ENCODE peak calls at places on chromosomes 11 and 22, in six cellular contexts. One of them, this sample, is unnamed.
A peak's percentile ranks its signal among the peaks of the same experiment; 100 is the strongest.

GRCh38 chr11:68457898-68458249 is 2.7 kb upstream of the PPP6R3 start:
- DNase-seq in HepG2: peak; percentile 25
- DNase-seq in glutamatergic neuron: no peak
- DNase-seq in mammary epithelial cell: no peak
- DNase-seq in left ventricle myocardium inferior: no peak
- DNase-seq in MCF 10A: no peak
- DNase-seq in this sample: no peak

GRCh38 chr11:94767701-94768601 is at the start of gene AMOTL1:
- DNase-seq in mammary epithelial cell: peak; percentile 87
- DNase-seq in glutamatergic neuron: peak; percentile 95
- DNase-seq in left ventricle myocardium inferior: peak; percentile 90
- DNase-seq in HepG2: no peak
- DNase-seq in MCF 10A: peak; percentile 83
- DNase-seq in this sample: peak; percentile 76

GRCh38 chr11:133907841-133908241 is 48.9 kb downstream of the IGSF9B start:
- DNase-seq in HepG2: no peak
- DNase-seq in left ventricle myocardium inferior: no peak
- DNase-seq in MCF 10A: no peak
- DNase-seq in glutamatergic neuron: peak; percentile 6
- DNase-seq in mammary epithelial cell: no peak
- DNase-seq in this sample: no peak

GRCh38 chr11:122175316-122175715 is 59.3 kb upstream of the BLID start:
- DNase-seq in glutamatergic neuron: no peak
- DNase-seq in left ventricle myocardium inferior: no peak
- DNase-seq in HepG2: no peak
- DNase-seq in mammary epithelial cell: no peak
- DNase-seq in MCF 10A: no peak
- DNase-seq in this sample: no peak

GRCh38 chr11:96125400-96125799 is 201.5 kb upstream of the MTMR2 start:
- DNase-seq in mammary epithelial cell: no peak
- DNase-seq in glutamatergic neuron: no peak
- DNase-seq in left ventricle myocardium inferior: no peak
- DNase-seq in HepG2: peak; percentile 33
- DNase-seq in MCF 10A: no peak
- DNase-seq in this sample: no peak

GRCh38 chr11:111001091-111001430 is 244.5 kb upstream of the POU2AF2 start:
- DNase-seq in left ventricle myocardium inferior: peak; percentile 14
- DNase-seq in MCF 10A: no peak
- DNase-seq in mammary epithelial cell: no peak
- DNase-seq in HepG2: no peak
- DNase-seq in glutamatergic neuron: no peak
- DNase-seq in this sample: no peak

GRCh38 chr11:117819096-117820040 is 5.2 kb downstream of the FXYD2 start:
- DNase-seq in HepG2: peak; percentile 61
- DNase-seq in left ventricle myocardium inferior: peak; percentile 71
- DNase-seq in MCF 10A: peak; percentile 78
- DNase-seq in glutamatergic neuron: peak; percentile 88
- DNase-seq in mammary epithelial cell: peak; percentile 66
- DNase-seq in this sample: peak; percentile 73

GRCh38 chr11:76841923-76842452 is 18.7 kb upstream of the ACER3 start:
- DNase-seq in MCF 10A: no peak
- DNase-seq in mammary epithelial cell: no peak
- DNase-seq in glutamatergic neuron: no peak
- DNase-seq in left ventricle myocardium inferior: no peak
- DNase-seq in HepG2: no peak
- DNase-seq in this sample: no peak

GRCh38 chr11:100576044-100577021 is 110.8 kb upstream of the ARHGAP42 start:
- DNase-seq in MCF 10A: peak; percentile 63
- DNase-seq in mammary epithelial cell: peak; percentile 38
- DNase-seq in left ventricle myocardium inferior: no peak
- DNase-seq in HepG2: peak; percentile 41
- DNase-seq in glutamatergic neuron: no peak
- DNase-seq in this sample: no peak

GRCh38 chr22:23591203-23591791 is 11.2 kb upstream of the IGLL1 start:
- DNase-seq in HepG2: peak; percentile 41
- DNase-seq in mammary epithelial cell: peak; percentile 11
- DNase-seq in MCF 10A: peak; percentile 46
- DNase-seq in left ventricle myocardium inferior: peak; percentile 36
- DNase-seq in glutamatergic neuron: peak; percentile 84
- DNase-seq in this sample: peak; percentile 66

GRCh38 chr11:22703040-22703439 is 36.6 kb downstream of the GAS2 start:
- DNase-seq in mammary epithelial cell: peak; percentile 71
- DNase-seq in left ventricle myocardium inferior: no peak
- DNase-seq in HepG2: peak; percentile 88
- DNase-seq in glutamatergic neuron: no peak
- DNase-seq in MCF 10A: peak; percentile 25
- DNase-seq in this sample: no peak

GRCh38 chr11:131688056-131688693 is 317.8 kb downstream of the NTM start:
- DNase-seq in mammary epithelial cell: peak; percentile 43
- DNase-seq in left ventricle myocardium inferior: peak; percentile 47
- DNase-seq in glutamatergic neuron: peak; percentile 77
- DNase-seq in HepG2: peak; percentile 9
- DNase-seq in MCF 10A: no peak
- DNase-seq in this sample: peak; percentile 66
- TF ChIP-seq CTCF in mammary epithelial cell: peak; percentile 88
- TF ChIP-seq CTCF in left ventricle myocardium inferior: peak; percentile 86
- TF ChIP-seq CTCF in glutamatergic neuron: peak; percentile 91
- TF ChIP-seq CTCF in HepG2: peak; percentile 70
- TF ChIP-seq CTCF in MCF 10A: peak; percentile 21
- TF ChIP-seq CTCF in this sample: peak; percentile 84

GRCh38 chr11:112280268-112281126 is 19.8 kb upstream of the PLET1 start:
- DNase-seq in glutamatergic neuron: peak; percentile 60
- DNase-seq in HepG2: peak; percentile 72
- DNase-seq in left ventricle myocardium inferior: peak; percentile 25
- DNase-seq in MCF 10A: peak; percentile 85
- DNase-seq in mammary epithelial cell: peak; percentile 68
- DNase-seq in this sample: peak; percentile 43
- TF ChIP-seq CTCF in glutamatergic neuron: peak; percentile 58
- TF ChIP-seq CTCF in HepG2: peak; percentile 82
- TF ChIP-seq CTCF in left ventricle myocardium inferior: peak; percentile 66
- TF ChIP-seq CTCF in MCF 10A: peak; percentile 50
- TF ChIP-seq CTCF in mammary epithelial cell: peak; percentile 86
- TF ChIP-seq CTCF in this sample: peak; percentile 75

GRCh38 chr22:16781764-16782329 is 43.4 kb downstream of the XKR3 start:
- DNase-seq in left ventricle myocardium inferior: no peak
- DNase-seq in MCF 10A: no peak
- DNase-seq in HepG2: no peak
- DNase-seq in mammary epithelial cell: no peak
- DNase-seq in glutamatergic neuron: no peak
- DNase-seq in this sample: no peak

GRCh38 chr22:16781074-16781763 is 44.0 kb downstream of the XKR3 start:
- DNase-seq in HepG2: no peak
- DNase-seq in MCF 10A: no peak
- DNase-seq in left ventricle myocardium inferior: no peak
- DNase-seq in glutamatergic neuron: no peak
- DNase-seq in mammary epithelial cell: no peak
- DNase-seq in this sample: no peak

GRCh38 chr22:16783453-16783852 is 41.8 kb downstream of the XKR3 start:
- DNase-seq in mammary epithelial cell: no peak
- DNase-seq in MCF 10A: no peak
- DNase-seq in HepG2: no peak
- DNase-seq in left ventricle myocardium inferior: no peak
- DNase-seq in glutamatergic neuron: no peak
- DNase-seq in this sample: no peak

DNA sequence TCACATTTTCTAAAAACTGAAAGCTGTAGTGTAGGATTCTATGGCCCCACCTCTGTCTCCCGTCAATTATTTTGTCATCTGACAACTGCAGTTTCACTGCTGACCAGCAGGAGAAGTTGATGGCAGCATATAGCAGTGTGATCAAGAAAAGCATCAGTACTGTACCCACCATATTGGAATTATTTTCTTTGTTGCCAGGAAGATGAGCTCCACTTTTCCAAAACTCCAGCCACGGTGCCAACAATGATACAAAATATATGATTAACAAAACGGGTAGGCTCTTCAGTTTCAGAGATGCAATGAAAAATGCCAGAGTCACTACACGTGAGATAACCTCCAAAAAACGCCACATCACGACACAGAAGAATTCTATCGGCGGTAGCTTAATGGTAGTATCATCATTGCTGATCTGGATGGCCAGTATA is 41.3 kb downstream of the XKR3 start:
- DNase-seq in glutamatergic neuron: peak; percentile 30
- DNase-seq in left ventricle myocardium inferior: no peak
- DNase-seq in mammary epithelial cell: no peak
- DNase-seq in MCF 10A: peak; percentile 54
- DNase-seq in HepG2: peak; percentile 5
- DNase-seq in this sample: no peak
- TF ChIP-seq CTCF in glutamatergic neuron: peak; percentile 84
- TF ChIP-seq CTCF in left ventricle myocardium inferior: peak; percentile 27
- TF ChIP-seq CTCF in mammary epithelial cell: peak; percentile 28
- TF ChIP-seq CTCF in MCF 10A: peak; percentile 36
- TF ChIP-seq CTCF in HepG2: peak; percentile 4
- TF ChIP-seq CTCF in this sample: peak; percentile 48

GRCh38 chr22:38957808-38958207 is 399 bp downstream of the APOBEC3A start:
- DNase-seq in MCF 10A: no peak
- DNase-seq in HepG2: no peak
- DNase-seq in glutamatergic neuron: no peak
- DNase-seq in mammary epithelial cell: no peak
- DNase-seq in left ventricle myocardium inferior: no peak
- DNase-seq in this sample: no peak

GRCh38 chr22:38958359-38958943 is 1.0 kb downstream of the APOBEC3A start:
- DNase-seq in MCF 10A: no peak
- DNase-seq in glutamatergic neuron: no peak
- DNase-seq in mammary epithelial cell: no peak
- DNase-seq in HepG2: no peak
- DNase-seq in left ventricle myocardium inferior: no peak
- DNase-seq in this sample: no peak

GRCh38 chr22:38955926-38956325 is 1.5 kb upstream of the APOBEC3A start:
- DNase-seq in HepG2: no peak
- DNase-seq in glutamatergic neuron: no peak
- DNase-seq in MCF 10A: no peak
- DNase-seq in left ventricle myocardium inferior: no peak
- DNase-seq in mammary epithelial cell: no peak
- DNase-seq in this sample: no peak

GRCh38 chr22:38956551-38956950 is 858 bp upstream of the APOBEC3A start:
- DNase-seq in glutamatergic neuron: no peak
- DNase-seq in MCF 10A: no peak
- DNase-seq in left ventricle myocardium inferior: no peak
- DNase-seq in mammary epithelial cell: no peak
- DNase-seq in HepG2: no peak
- DNase-seq in this sample: no peak

DNA sequence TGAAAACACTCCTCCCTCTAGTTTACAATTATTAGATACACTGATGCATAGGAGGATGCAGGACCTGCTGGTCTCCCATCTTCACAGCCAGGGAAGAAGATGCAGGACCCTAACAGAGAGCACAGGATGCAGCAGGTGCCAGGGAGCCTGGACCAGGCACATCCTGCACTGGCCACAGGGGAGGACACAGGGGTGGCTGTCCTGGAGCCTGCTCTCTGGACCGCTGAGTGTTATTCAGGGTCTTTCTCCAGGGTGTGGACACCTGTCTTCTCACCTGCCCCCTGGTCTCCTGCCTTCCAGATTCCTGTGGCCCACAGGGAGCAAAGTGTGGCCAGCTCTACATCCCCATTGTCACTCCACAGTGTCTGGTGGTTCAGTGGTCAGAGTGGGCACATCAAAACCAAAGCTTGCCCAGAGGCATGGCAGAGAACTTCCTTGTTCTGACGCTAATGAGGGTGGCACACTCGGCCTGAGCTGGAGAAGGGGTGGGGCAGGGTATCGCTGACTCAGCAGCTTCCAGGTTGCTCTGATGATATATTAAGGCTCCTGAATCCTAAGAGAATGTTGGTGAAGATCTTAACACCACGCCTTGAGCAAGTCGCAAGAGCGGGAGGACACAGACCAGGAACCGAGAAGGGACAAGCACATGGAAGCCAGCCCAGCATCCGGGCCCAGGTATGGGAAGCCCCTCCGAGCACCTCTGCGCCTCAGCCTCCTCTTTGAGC is at the start of gene APOBEC3A:
- DNase-seq in MCF 10A: peak; percentile 16
- DNase-seq in mammary epithelial cell: no peak
- DNase-seq in left ventricle myocardium inferior: peak; percentile 29
- DNase-seq in glutamatergic neuron: no peak
- DNase-seq in HepG2: no peak
- DNase-seq in this sample: no peak
- TF ChIP-seq CTCF in MCF 10A: no peak
- TF ChIP-seq CTCF in mammary epithelial cell: no peak
- TF ChIP-seq CTCF in left ventricle myocardium inferior: no peak
- TF ChIP-seq CTCF in glutamatergic neuron: no peak
- TF ChIP-seq CTCF in HepG2: no peak
- TF ChIP-seq CTCF in this sample: no peak